ENCODE peak calls at places on chromosomes 3 and 15, in five cellular contexts. One of them, this sample, is unnamed.

GRCh38 chr3:136787226-136787793 is 31.6 kb upstream of the SLC35G2 start:
- DNase-seq in neural progenitor cell: no peak
- DNase-seq in GM23248: peak; percentile 52
- DNase-seq in SK-N-SH: no peak
- DNase-seq in GM23338: no peak
- DNase-seq in this sample: no peak

GRCh38 chr3:152202976-152203626 is 65.6 kb upstream of the MBNL1 start:
- DNase-seq in neural progenitor cell: no peak
- DNase-seq in GM23248: no peak
- DNase-seq in GM23338: no peak
- DNase-seq in SK-N-SH: no peak
- DNase-seq in this sample: no peak

GRCh38 chr15:91855684-91856553 is 2.4 kb downstream of the SLCO3A1 start:
- DNase-seq in GM23338: peak; percentile 94
- DNase-seq in GM23248: peak; percentile 5
- DNase-seq in SK-N-SH: peak; percentile 45
- DNase-seq in neural progenitor cell: peak; percentile 68
- DNase-seq in this sample: peak; percentile 79

GRCh38 chr3:16338124-16338523 is 73.1 kb downstream of the OXNAD1 start:
- DNase-seq in SK-N-SH: no peak
- DNase-seq in GM23338: no peak
- DNase-seq in GM23248: no peak
- DNase-seq in neural progenitor cell: no peak
- DNase-seq in this sample: no peak

GRCh38 chr3:39896184-39896583 is 86.8 kb downstream of the MYRIP start:
- DNase-seq in GM23338: no peak
- DNase-seq in GM23248: no peak
- DNase-seq in neural progenitor cell: no peak
- DNase-seq in SK-N-SH: no peak
- DNase-seq in this sample: no peak

GRCh38 chr15:43266834-43267233 is at the start of gene TGM5:
- DNase-seq in GM23338: no peak
- DNase-seq in GM23248: no peak
- DNase-seq in SK-N-SH: no peak
- DNase-seq in neural progenitor cell: no peak
- DNase-seq in this sample: peak; percentile 70

GRCh38 chr3:158152186-158152585 is 42.3 kb downstream of the RSRC1 start:
- DNase-seq in SK-N-SH: no peak
- DNase-seq in neural progenitor cell: no peak
- DNase-seq in GM23338: no peak
- DNase-seq in GM23248: peak; percentile 86
- DNase-seq in this sample: no peak

GRCh38 chr15:29472901-29473423 is 203.3 kb upstream of the NSMCE3 start:
- DNase-seq in GM23338: no peak
- DNase-seq in SK-N-SH: no peak
- DNase-seq in neural progenitor cell: no peak
- DNase-seq in GM23248: no peak
- DNase-seq in this sample: no peak

GRCh38 chr15:78061963-78062427 is 15.5 kb downstream of the TBC1D2B start:
- DNase-seq in GM23338: no peak
- DNase-seq in neural progenitor cell: no peak
- DNase-seq in GM23248: peak; percentile 76
- DNase-seq in SK-N-SH: no peak
- DNase-seq in this sample: no peak

GRCh38 chr3:50324351-50325144 is 2.0 kb upstream of the HYAL2 start:
- DNase-seq in neural progenitor cell: peak; percentile 92
- DNase-seq in GM23338: peak; percentile 95
- DNase-seq in SK-N-SH: peak; percentile 85
- DNase-seq in GM23248: peak; percentile 75
- DNase-seq in this sample: peak; percentile 68

GRCh38 chr15:58547628-58548307 is 116.0 kb downstream of the LIPC start:
- DNase-seq in neural progenitor cell: no peak
- DNase-seq in SK-N-SH: no peak
- DNase-seq in GM23248: no peak
- DNase-seq in GM23338: no peak
- DNase-seq in this sample: no peak

GRCh38 chr3:25508901-25509300 is 80.8 kb downstream of the RARB start:
- DNase-seq in neural progenitor cell: no peak
- DNase-seq in GM23248: peak; percentile 80
- DNase-seq in GM23338: no peak
- DNase-seq in SK-N-SH: no peak
- DNase-seq in this sample: peak; percentile 47

GRCh38 chr3:30231277-30232141 is 374.9 kb upstream of the TGFBR2 start:
- DNase-seq in SK-N-SH: peak; percentile 9
- DNase-seq in GM23338: no peak
- DNase-seq in GM23248: peak; percentile 71
- DNase-seq in neural progenitor cell: peak; percentile 20
- DNase-seq in this sample: no peak

GRCh38 chr3:197454014-197454413 is 101.8 kb downstream of the BDH1 start:
- DNase-seq in SK-N-SH: peak; percentile 50
- DNase-seq in GM23248: peak; percentile 36
- DNase-seq in neural progenitor cell: no peak
- DNase-seq in GM23338: no peak
- DNase-seq in this sample: peak; percentile 46

GRCh38 chr15:27587810-27588209 is 511.3 kb downstream of the OCA2 start:
- DNase-seq in neural progenitor cell: peak; percentile 88
- DNase-seq in SK-N-SH: no peak
- DNase-seq in GM23338: peak; percentile 96
- DNase-seq in GM23248: no peak
- DNase-seq in this sample: no peak

GRCh38 chr15:101445562-101446526 is 43.7 kb downstream of the PCSK6 start:
- DNase-seq in neural progenitor cell: no peak
- DNase-seq in GM23248: peak; percentile 86
- DNase-seq in GM23338: no peak
- DNase-seq in SK-N-SH: no peak
- DNase-seq in this sample: no peak

GRCh38 chr15:90482124-90483011 is 47.4 kb upstream of the CRTC3 start:
- DNase-seq in neural progenitor cell: peak; percentile 59
- DNase-seq in GM23248: peak; percentile 67
- DNase-seq in SK-N-SH: peak; percentile 54
- DNase-seq in GM23338: peak; percentile 67
- DNase-seq in this sample: no peak

GRCh38 chr3:12343091-12343494 is 54.2 kb downstream of the PPARG start:
- DNase-seq in GM23248: no peak
- DNase-seq in SK-N-SH: peak; percentile 16
- DNase-seq in neural progenitor cell: no peak
- DNase-seq in GM23338: no peak
- DNase-seq in this sample: no peak

GRCh38 chr15:74799843-74800558 is 12.6 kb upstream of the LMAN1L start:
- DNase-seq in SK-N-SH: peak; percentile 94
- DNase-seq in neural progenitor cell: peak; percentile 68
- DNase-seq in GM23248: peak; percentile 70
- DNase-seq in GM23338: peak; percentile 85
- DNase-seq in this sample: peak; percentile 63

GRCh38 chr3:101533603-101533968 is 20.6 kb upstream of the SENP7 start:
- DNase-seq in GM23248: peak; percentile 16
- DNase-seq in GM23338: no peak
- DNase-seq in SK-N-SH: no peak
- DNase-seq in neural progenitor cell: no peak
- DNase-seq in this sample: no peak

GRCh38 chr3:101535221-101535620 is 22.2 kb upstream of the SENP7 start:
- DNase-seq in GM23248: no peak
- DNase-seq in SK-N-SH: no peak
- DNase-seq in neural progenitor cell: no peak
- DNase-seq in GM23338: no peak
- DNase-seq in this sample: no peak

GRCh38 chr3:101532783-101533602 is 20.0 kb upstream of the SENP7 start:
- DNase-seq in neural progenitor cell: no peak
- DNase-seq in GM23248: no peak
- DNase-seq in SK-N-SH: no peak
- DNase-seq in GM23338: no peak
- DNase-seq in this sample: no peak

GRCh38 chr3:101531473-101532086 is 18.6 kb upstream of the SENP7 start:
- DNase-seq in SK-N-SH: no peak
- DNase-seq in GM23248: no peak
- DNase-seq in neural progenitor cell: no peak
- DNase-seq in GM23338: no peak
- DNase-seq in this sample: no peak

DNA sequence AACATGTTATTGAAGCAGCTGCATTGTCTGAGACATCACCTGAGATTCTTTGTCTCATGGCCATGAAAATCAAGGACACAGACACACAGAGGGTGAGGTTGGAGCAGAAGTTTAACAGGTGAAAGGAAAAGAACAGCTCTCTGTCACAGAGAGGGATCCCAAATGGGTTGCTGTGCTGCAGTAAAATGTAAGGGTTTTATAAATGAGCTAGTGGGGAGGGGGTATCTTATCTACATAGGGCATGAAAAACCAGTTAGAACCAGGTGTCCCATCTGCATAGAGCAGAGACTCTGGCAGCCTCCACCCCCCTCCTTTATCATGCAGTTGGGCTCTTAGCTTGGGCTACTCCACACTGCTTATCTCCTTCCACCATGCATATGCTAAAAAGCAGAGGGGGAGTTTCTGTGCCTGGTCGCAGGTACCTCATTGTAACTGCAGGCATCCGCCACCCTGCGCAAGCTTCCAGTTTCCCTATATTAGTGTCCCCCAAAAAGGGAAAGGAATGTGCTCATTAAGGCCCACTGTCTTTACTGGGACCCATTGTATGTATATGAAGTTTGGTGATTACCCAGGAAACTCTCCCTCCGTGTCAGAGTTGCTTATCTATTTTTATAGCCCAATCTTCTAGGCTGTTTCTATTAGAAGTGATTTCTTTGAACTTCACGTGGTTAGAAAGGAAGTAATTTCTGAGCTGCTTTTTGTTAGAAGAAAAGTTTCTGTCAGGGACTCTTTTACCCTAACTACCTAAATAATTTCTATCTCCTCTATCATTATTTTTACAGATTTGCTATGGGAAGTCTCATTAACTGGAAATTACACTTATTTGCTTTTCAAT is 17.4 kb upstream of the SENP7 start:
- DNase-seq in neural progenitor cell: no peak
- DNase-seq in GM23248: no peak
- DNase-seq in SK-N-SH: no peak
- DNase-seq in GM23338: peak; percentile 63
- DNase-seq in this sample: no peak
- H3K4me2 ChIP-seq in neural progenitor cell: no peak overlapping the region
- H3K4me2 ChIP-seq in GM23248: no peak overlapping the region
- H3K4me2 ChIP-seq in SK-N-SH: no peak overlapping the region
- H3K4me2 ChIP-seq in GM23338: no peak overlapping the region
- H3K4me2 ChIP-seq in this sample: no peak overlapping the region

GRCh38 chr15:84983711-84984110 is 2.1 kb downstream of the PDE8A start:
- DNase-seq in GM23338: no peak
- DNase-seq in GM23248: peak; percentile 14
- DNase-seq in SK-N-SH: no peak
- DNase-seq in neural progenitor cell: no peak
- DNase-seq in this sample: no peak
- H3K4me1 ChIP-seq in GM23338: peaks cover 8% of the 10 kb centered on the region
- H3K4me1 ChIP-seq in GM23248: peaks cover 10% of the 10 kb centered on the region
- H3K4me1 ChIP-seq in SK-N-SH: peaks cover 9% of the 10 kb centered on the region
- H3K4me1 ChIP-seq in neural progenitor cell: peaks cover 6% of the 10 kb centered on the region
- H3K4me1 ChIP-seq in this sample: peaks cover 29% of the 10 kb centered on the region

GRCh38 chr15:34583399-34584320 is at the start of gene GOLGA8B:
- DNase-seq in neural progenitor cell: peak; percentile 95
- DNase-seq in GM23248: peak; percentile 67
- DNase-seq in SK-N-SH: peak; percentile 93
- DNase-seq in GM23338: peak; percentile 86
- DNase-seq in this sample: peak; percentile 69

GRCh38 chr15:34584321-34584668 is 844 bp upstream of the GOLGA8B start:
- DNase-seq in SK-N-SH: no peak
- DNase-seq in neural progenitor cell: peak; percentile 19
- DNase-seq in GM23248: no peak
- DNase-seq in GM23338: peak; percentile 22
- DNase-seq in this sample: no peak

GRCh38 chr15:34582461-34583357 is 742 bp downstream of the GOLGA8B start:
- DNase-seq in GM23338: peak; percentile 40
- DNase-seq in SK-N-SH: peak; percentile 82
- DNase-seq in GM23248: peak; percentile 54
- DNase-seq in neural progenitor cell: peak; percentile 57
- DNase-seq in this sample: no peak

GRCh38 chr15:34584996-34585395 is 1.5 kb upstream of the GOLGA8B start:
- DNase-seq in SK-N-SH: no peak
- DNase-seq in neural progenitor cell: no peak
- DNase-seq in GM23338: no peak
- DNase-seq in GM23248: no peak
- DNase-seq in this sample: no peak

DNA sequence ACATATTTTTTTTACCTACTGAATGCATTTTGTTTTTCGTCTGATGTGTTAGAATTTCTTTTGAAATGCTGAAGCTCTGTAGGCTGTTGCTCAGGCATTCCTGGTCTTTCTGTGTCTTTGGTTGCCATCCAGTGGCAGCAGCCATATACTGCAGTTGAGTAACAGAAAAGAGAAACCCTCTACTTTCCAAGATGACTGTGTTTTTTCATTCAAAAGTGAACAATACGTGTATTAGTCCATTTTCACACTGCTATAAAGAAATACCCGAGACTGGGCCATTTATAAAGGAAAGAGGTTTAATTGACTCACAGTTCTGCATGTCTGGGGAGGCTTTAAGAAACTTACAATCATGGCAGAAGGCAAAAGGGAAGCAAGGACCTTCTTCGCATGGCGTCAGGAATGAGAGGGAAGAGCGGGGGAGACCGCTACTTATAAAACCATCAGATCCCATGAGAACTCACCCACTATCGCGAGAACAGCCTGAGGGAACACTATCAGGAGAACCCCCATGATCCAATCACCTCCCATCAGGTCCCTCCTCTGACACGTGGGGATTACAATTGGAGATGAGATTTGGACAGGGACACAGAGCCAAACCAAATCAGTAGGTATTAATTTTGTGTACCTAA is 4.7 kb upstream of the GOLGA8B start:
- DNase-seq in SK-N-SH: peak; percentile 71
- DNase-seq in neural progenitor cell: peak; percentile 75
- DNase-seq in GM23248: peak; percentile 88
- DNase-seq in GM23338: peak; percentile 82
- DNase-seq in this sample: peak; percentile 44
- H3F3A ChIP-seq in SK-N-SH: peaks cover 15% of the 10 kb centered on the region
- H3F3A ChIP-seq in neural progenitor cell: no peaks in the 10 kb centered on the region
- H3F3A ChIP-seq in GM23248: peaks cover 6% of the 10 kb centered on the region
- H3F3A ChIP-seq in GM23338: no peaks in the 10 kb centered on the region
- H3F3A ChIP-seq in this sample: no peaks in the 10 kb centered on the region

GRCh38 chr15:95558131-95558530 is 772.4 kb upstream of the NR2F2 start:
- DNase-seq in neural progenitor cell: no peak
- DNase-seq in SK-N-SH: no peak
- DNase-seq in GM23338: no peak
- DNase-seq in GM23248: peak; percentile 21
- DNase-seq in this sample: no peak

GRCh38 chr15:95558916-95559315 is 771.6 kb upstream of the NR2F2 start:
- DNase-seq in SK-N-SH: no peak
- DNase-seq in GM23338: no peak
- DNase-seq in GM23248: peak; percentile 34
- DNase-seq in neural progenitor cell: no peak
- DNase-seq in this sample: no peak

GRCh38 chr15:95556225-95556624 is 774.3 kb upstream of the NR2F2 start:
- DNase-seq in SK-N-SH: no peak
- DNase-seq in GM23338: no peak
- DNase-seq in GM23248: no peak
- DNase-seq in neural progenitor cell: no peak
- DNase-seq in this sample: no peak

GRCh38 chr15:95557226-95558046 is 773.1 kb upstream of the NR2F2 start:
- DNase-seq in GM23248: peak; percentile 95
- DNase-seq in GM23338: no peak
- DNase-seq in neural progenitor cell: no peak
- DNase-seq in SK-N-SH: no peak
- DNase-seq in this sample: peak; percentile 77

DNA sequence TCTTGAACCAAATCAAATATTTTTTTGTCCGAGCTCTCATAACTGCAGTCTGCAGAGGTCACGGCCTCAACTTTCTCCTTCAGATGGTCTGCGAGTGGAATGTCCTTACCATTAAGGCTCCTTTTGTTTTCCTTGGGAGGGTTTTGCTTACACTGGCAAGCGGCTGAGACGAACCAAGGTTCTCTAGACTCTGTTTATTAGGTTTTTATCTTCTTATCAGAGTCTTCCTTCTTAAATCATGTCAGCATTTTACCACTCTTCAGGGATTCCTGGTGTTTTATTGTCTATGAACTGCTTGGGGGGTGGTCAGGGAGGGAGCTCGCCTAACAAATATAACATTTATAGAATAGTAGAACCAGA is 773.7 kb upstream of the NR2F2 start:
- DNase-seq in SK-N-SH: no peak
- DNase-seq in GM23248: no peak
- DNase-seq in GM23338: peak; percentile 13
- DNase-seq in neural progenitor cell: peak; percentile 33
- DNase-seq in this sample: no peak
- H3K4me2 ChIP-seq in SK-N-SH: peak overlapping the region; percentile 65
- H3K4me2 ChIP-seq in GM23248: no peak overlapping the region
- H3K4me2 ChIP-seq in GM23338: no peak overlapping the region
- H3K4me2 ChIP-seq in neural progenitor cell: no peak overlapping the region
- H3K4me2 ChIP-seq in this sample: no peak overlapping the region

This sample was measured in PC-9.